ENCODE peak calls at places on chromosomes 13 and 19, in nine cellular contexts. Q, W, V, P, K, H, Y, D and C are unnamed samples.

GRCh38 chr19:55340784-55341147 is 1.1 kb downstream of the KMT5C start:
- DNase-seq in Q (no peak), P (no peak), K (no peak), Y (no peak), D (peak; percentile 21), H (no peak), W (no peak), V (no peak), C (no peak)

GRCh38 chr19:19160489-19161035 is 9.5 kb downstream of the MEF2B start:
- DNase-seq in Q (no peak), H (no peak), P (no peak), D (no peak), W (no peak), V (no peak), K (no peak), Y (no peak), C (no peak)

GRCh38 chr13:52411629-52412028 is 5.7 kb upstream of the THSD1 start:
- DNase-seq in D (no peak), W (no peak), Y (peak; percentile 5), P (no peak), V (no peak), K (no peak), H (no peak), Q (no peak), C (no peak)

GRCh38 chr13:52003551-52003950 is 7.7 kb downstream of the ATP7B start:
- DNase-seq in Y (no peak), K (no peak), V (no peak), H (no peak), P (no peak), Q (peak; percentile 46), D (no peak), W (no peak), C (no peak)

GRCh38 chr19:38944981-38945506 is 14.3 kb downstream of the MRPS12 start:
- DNase-seq in V (no peak), D (no peak), Y (no peak), P (no peak), Q (no peak), K (no peak), H (no peak), W (no peak), C (no peak)

GRCh38 chr13:107025991-107026390 is 458.1 kb upstream of the ARGLU1 start:
- DNase-seq in D (peak; percentile 62), V (no peak), Y (peak; percentile 49), H (no peak), W (peak; percentile 73), Q (peak; percentile 71), K (no peak), P (peak; percentile 78), C (peak; percentile 19)

GRCh38 chr13:97119899-97120745 is 102.0 kb upstream of the MBNL2 start:
- DNase-seq in H (no peak), Q (no peak), W (no peak), V (no peak), D (no peak), K (no peak), Y (peak; percentile 22), P (no peak), C (no peak)

GRCh38 chr19:49875801-49876421 is 1.2 kb downstream of the AKT1S1 start:
- DNase-seq in Q (peak; percentile 55), P (no peak), H (no peak), Y (peak; percentile 34), V (no peak), W (peak; percentile 90), K (peak; percentile 87), D (no peak), C (peak; percentile 70)

DNA sequence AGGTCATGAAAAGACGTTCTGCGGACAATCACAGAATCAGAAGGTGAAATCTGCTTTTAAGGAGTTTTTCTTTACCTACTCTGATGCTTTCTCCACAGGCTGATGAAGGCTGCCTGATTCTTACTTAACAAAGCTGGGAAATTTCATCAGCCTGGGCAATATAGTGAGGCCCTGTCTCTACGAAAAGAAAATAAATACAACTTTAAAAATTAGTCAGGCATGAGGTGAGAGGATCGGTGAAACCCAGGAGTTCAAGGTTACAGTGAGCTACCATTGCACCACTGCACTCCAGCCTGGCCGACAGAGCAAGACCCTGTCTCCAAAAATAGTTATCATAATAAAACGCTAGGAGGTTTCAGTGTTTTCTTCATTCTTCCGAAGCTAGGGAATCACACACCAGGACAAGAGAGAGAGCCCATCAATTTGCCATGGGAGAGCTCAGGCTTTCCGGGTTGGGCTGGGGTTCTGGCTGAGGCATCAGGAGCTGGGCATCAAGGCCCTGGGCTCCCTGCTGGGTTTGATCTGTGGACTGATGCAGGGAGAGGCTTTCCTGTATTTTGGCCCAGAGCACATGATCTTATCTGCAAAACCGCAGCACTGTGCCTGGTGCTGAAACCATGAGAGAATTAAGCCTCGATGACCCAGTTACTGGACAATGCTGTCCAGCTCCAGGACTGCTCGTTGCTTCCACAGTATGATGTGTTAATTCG is 25.1 kb upstream of the CEBPG start:
- DNase-seq in D (no peak), H (no peak), Q (no peak), P (no peak), Y (no peak), W (no peak), K (no peak), V (no peak), C (no peak)
- H3K27ac ChIP-seq in D (no peak overlapping the region), H (no peak overlapping the region), Q (no peak overlapping the region), P (no peak overlapping the region), Y (no peak overlapping the region), W (no peak overlapping the region), K (no peak overlapping the region), V (no peak overlapping the region), C (no peak overlapping the region)

GRCh38 chr13:98581377-98581776 is 4.5 kb upstream of the STK24 start:
- DNase-seq in Q (no peak), H (no peak), D (no peak), Y (no peak), K (no peak), P (no peak), V (no peak), W (no peak), C (no peak)

GRCh38 chr13:98581971-98582702 is 5.2 kb upstream of the STK24 start:
- DNase-seq in K (no peak), Y (peak; percentile 14), P (no peak), D (peak; percentile 49), W (no peak), H (no peak), V (no peak), Q (no peak), C (no peak)

GRCh38 chr13:98584668-98585397 is 7.9 kb upstream of the STK24 start:
- DNase-seq in K (no peak), H (no peak), V (no peak), D (no peak), W (no peak), Q (no peak), P (no peak), Y (no peak), C (no peak)

GRCh38 chr13:98585398-98585754 is 8.5 kb upstream of the STK24 start:
- DNase-seq in K (no peak), Y (no peak), P (no peak), H (no peak), V (no peak), Q (no peak), D (no peak), W (no peak), C (no peak)

DNA sequence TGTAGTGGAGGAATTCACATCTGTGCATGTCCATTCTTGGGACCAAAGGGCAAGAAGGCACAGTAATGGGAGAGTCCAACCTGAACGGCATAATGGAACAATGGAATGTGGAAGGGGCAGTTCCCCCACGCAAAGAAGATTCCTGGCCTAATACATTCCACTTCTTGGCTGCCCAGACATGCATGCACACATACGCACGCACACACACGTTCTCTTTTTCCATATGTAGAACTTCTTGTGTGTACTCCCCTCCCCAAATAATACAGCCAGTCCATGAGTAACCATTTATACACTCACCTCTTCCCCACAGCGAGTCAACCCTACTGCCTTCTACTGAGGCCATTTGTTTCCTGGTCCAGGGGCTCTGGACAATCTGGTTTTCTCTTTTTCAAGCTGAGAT is 6.0 kb upstream of the STK24 start:
- DNase-seq in W (no peak), Q (no peak), K (no peak), Y (no peak), P (no peak), V (no peak), H (no peak), D (no peak), C (no peak)
- H3K4me1 ChIP-seq in W (no peaks in the 10 kb centered on the region), Q (no peaks in the 10 kb centered on the region), K (peaks cover 3% of the 10 kb centered on the region), Y (peaks cover 13% of the 10 kb centered on the region), P (no peaks in the 10 kb centered on the region), V (no peaks in the 10 kb centered on the region), H (peaks cover 14% of the 10 kb centered on the region), D (peaks cover 53% of the 10 kb centered on the region), C (no peaks in the 10 kb centered on the region)

GRCh38 chr19:2084993-2085720 is 11.0 kb downstream of the MOB3A start:
- DNase-seq in D (no peak), W (peak; percentile 85), Y (peak; percentile 59), P (peak; percentile 56), V (peak; percentile 96), K (peak; percentile 78), Q (peak; percentile 65), H (peak; percentile 76), C (no peak)
- H3K27ac ChIP-seq in D (no peak overlapping the region), W (peak overlapping the region; percentile 22), Y (no peak overlapping the region), P (peak overlapping the region; percentile 36), V (peak overlapping the region; percentile 93), K (peak overlapping the region; percentile 2), Q (peak overlapping the region; percentile 64), H (peak overlapping the region; percentile 64), C (no peak overlapping the region)

GRCh38 chr19:41934849-41935374 is 6.7 kb upstream of the ERFL start:
- DNase-seq in D (no peak), W (peak; percentile 78), Q (peak; percentile 30), V (peak; percentile 70), P (no peak), K (peak; percentile 75), H (peak; percentile 77), Y (peak; percentile 65), C (peak; percentile 48)

GRCh38 chr19:41932259-41933130 is 4.2 kb upstream of the ERFL start:
- DNase-seq in Q (no peak), D (no peak), W (no peak), P (no peak), H (no peak), V (no peak), Y (no peak), K (no peak), C (no peak)

GRCh38 chr19:41935781-41936415 is 7.6 kb upstream of the ERFL start:
- DNase-seq in H (no peak), V (no peak), D (no peak), W (no peak), Y (no peak), P (no peak), Q (no peak), K (no peak), C (no peak)

GRCh38 chr19:41933131-41933458 is 4.8 kb upstream of the ERFL start:
- DNase-seq in D (no peak), V (no peak), Q (no peak), W (no peak), Y (no peak), K (no peak), P (no peak), H (no peak), C (no peak)

DNA sequence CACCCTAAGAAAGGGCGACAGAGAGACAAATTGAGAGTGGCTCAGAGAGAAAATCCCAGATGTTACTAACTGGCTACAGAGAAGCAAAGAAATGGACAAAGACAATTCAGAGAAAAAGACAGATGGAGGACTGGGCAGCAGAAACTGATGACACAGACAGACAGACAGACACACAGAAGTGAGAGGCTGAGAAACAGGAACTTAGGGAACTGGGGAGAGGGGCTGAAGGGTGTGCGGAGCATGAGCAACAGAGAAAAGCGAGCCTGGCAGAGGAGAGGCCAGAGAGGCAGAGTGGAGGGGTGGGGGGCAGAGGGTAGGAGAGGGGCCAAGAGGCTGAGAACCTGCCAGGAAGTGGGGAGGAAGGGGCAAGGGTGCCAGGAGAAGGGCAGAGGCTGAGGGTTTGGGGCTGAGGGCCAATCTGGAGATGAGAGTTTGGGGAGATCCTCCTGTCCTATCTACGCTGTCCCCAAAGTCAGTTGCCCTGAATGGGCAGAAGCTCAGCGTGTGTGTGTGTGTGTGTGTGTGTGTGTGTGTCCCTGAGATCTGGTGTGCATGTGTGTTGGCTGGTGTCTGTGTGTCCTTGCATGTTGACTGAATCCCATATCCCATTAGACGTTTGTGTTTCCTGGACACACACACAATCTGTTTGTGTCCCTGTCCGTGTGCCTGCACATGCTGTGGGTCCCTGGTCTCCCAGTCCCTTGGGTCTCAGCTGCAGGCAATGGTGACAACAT is 5.6 kb upstream of the ERFL start:
- DNase-seq in K (no peak), P (no peak), Y (no peak), Q (no peak), H (no peak), D (no peak), W (no peak), V (no peak), C (no peak)
- H3K4me1 ChIP-seq in K (no peaks in the 10 kb centered on the region), P (no peaks in the 10 kb centered on the region), Y (peaks cover 13% of the 10 kb centered on the region), Q (peaks cover under 1% of the 10 kb centered on the region), H (peaks cover 13% of the 10 kb centered on the region), D (peaks cover 5% of the 10 kb centered on the region), W (peaks cover 2% of the 10 kb centered on the region), V (peaks cover 45% of the 10 kb centered on the region), C (no peaks in the 10 kb centered on the region)